ENCODE peak calls at places on chromosomes 2 and 18, in nine cellular contexts. W is CD8-positive, alpha-beta memory T cell; N is ovary; C is WERI-Rb-1; D is fibroblast of lung; I is stomach; R is body of pancreas; Y is RWPE2; V is endodermal cell. E is an unnamed sample. For H3K36me3 and H3K27me3, the result is how much of the 10 kb centered on the place peaks cover.

GRCh38 chr18:58231930-58232329 is 187.9 kb downstream of the NEDD4L start:
- DNase-seq in W (no peak), N (no peak), C (no peak), D (no peak), I (peak), R (peak), Y (no peak), V (no peak), E (no peak)

GRCh38 chr2:68319397-68320117 is at the start of gene CNRIP1:
- DNase-seq in W (no peak), N (peak), C (peak), D (peak), I (peak), R (peak), Y (peak), V (peak), E (peak)

GRCh38 chr18:7926526-7926925 is 359.4 kb downstream of the PTPRM start:
- DNase-seq in W (no peak), N (no peak), C (peak), D (no peak), I (peak), R (peak), Y (no peak), V (peak), E (peak)

GRCh38 chr2:144147356-144147755 is 372.6 kb downstream of the ZEB2 start:
- DNase-seq in W (no peak), N (no peak), C (no peak), D (no peak), I (no peak), R (no peak), Y (no peak), V (no peak), E (no peak)

GRCh38 chr2:121356058-121356640 is 71.1 kb upstream of the TFCP2L1 start:
- DNase-seq in W (no peak), N (no peak), C (peak), D (peak), I (peak), R (peak), Y (no peak), V (peak), E (peak)

GRCh38 chr2:9327873-9328352 is 95.4 kb downstream of the ITGB1BP1 start:
- DNase-seq in W (no peak), N (no peak), C (no peak), D (peak), I (no peak), R (no peak), Y (no peak), V (no peak), E (no peak)

GRCh38 chr2:131146255-131146654 is 41.1 kb downstream of the PLEKHB2 start:
- DNase-seq in W (no peak), N (no peak), C (no peak), D (no peak), I (no peak), R (no peak), Y (no peak), V (no peak), E (no peak)

GRCh38 chr2:234420406-234420805 is 76.5 kb downstream of the ARL4C start:
- DNase-seq in W (peak), N (no peak), C (no peak), D (peak), I (no peak), R (no peak), Y (no peak), V (no peak), E (no peak)

GRCh38 chr2:190722825-190723224 is 73.9 kb downstream of the NAB1 start:
- DNase-seq in W (no peak), N (no peak), C (no peak), D (no peak), I (no peak), R (no peak), Y (no peak), V (no peak), E (no peak)

GRCh38 chr2:74991977-74992376 is 33.5 kb downstream of the POLE4 start:
- DNase-seq in W (no peak), N (no peak), C (no peak), D (peak), I (no peak), R (no peak), Y (no peak), V (no peak), E (no peak)

GRCh38 chr18:79904357-79905147 is 46.9 kb downstream of the SLC66A2 start:
- DNase-seq in W (no peak), N (no peak), C (peak), D (no peak), I (no peak), R (no peak), Y (peak), V (no peak), E (peak)

GRCh38 chr2:8193686-8194615 is 487.9 kb upstream of the ID2 start:
- DNase-seq in W (no peak), N (no peak), C (peak), D (no peak), I (no peak), R (no peak), Y (no peak), V (peak), E (peak)

GRCh38 chr2:10297950-10298349 is 4.8 kb upstream of the HPCAL1 start:
- DNase-seq in W (no peak), N (no peak), C (no peak), D (peak), I (peak), R (no peak), Y (no peak), V (no peak), E (no peak)

GRCh38 chr18:1805526-1805925 is 765.8 kb downstream of the METTL4 start:
- DNase-seq in W (no peak), N (no peak), C (no peak), D (no peak), I (no peak), R (no peak), Y (no peak), V (no peak), E (no peak)

GRCh38 chr2:134206573-134206972 is 47.3 kb upstream of the MGAT5 start:
- DNase-seq in W (no peak), N (no peak), C (no peak), D (peak), I (peak), R (peak), Y (no peak), V (no peak), E (no peak)

GRCh38 chr2:23616630-23617029 is 231.7 kb downstream of the KLHL29 start:
- DNase-seq in W (no peak), N (peak), C (no peak), D (no peak), I (no peak), R (no peak), Y (no peak), V (no peak), E (no peak)

GRCh38 chr2:60486067-60486466 is 67.4 kb downstream of the BCL11A start:
- DNase-seq in W (no peak), N (no peak), C (no peak), D (no peak), I (no peak), R (no peak), Y (no peak), V (peak), E (no peak)

GRCh38 chr18:44742741-44743311 is 62.1 kb downstream of the SETBP1 start:
- DNase-seq in W (no peak), N (peak), C (peak), D (peak), I (no peak), R (peak), Y (no peak), V (no peak), E (peak)

GRCh38 chr2:59184281-59185020 is 943.3 kb upstream of the FANCL start:
- DNase-seq in W (no peak), N (no peak), C (no peak), D (peak), I (no peak), R (no peak), Y (no peak), V (no peak), E (no peak)

GRCh38 chr18:66749030-66749429 is 145.1 kb upstream of the CDH19 start:
- DNase-seq in W (no peak), N (no peak), C (no peak), D (no peak), I (no peak), R (no peak), Y (no peak), V (no peak), E (no peak)

GRCh38 chr2:215277942-215278341 is 33.9 kb upstream of the ATIC start:
- DNase-seq in W (no peak), N (no peak), C (no peak), D (no peak), I (no peak), R (no peak), Y (no peak), V (no peak), E (no peak)

GRCh38 chr18:28175047-28175929 is 1.6 kb downstream of the CDH2 start:
- DNase-seq in W (no peak), N (peak), C (peak), D (no peak), I (peak), R (no peak), Y (no peak), V (peak), E (peak)

GRCh38 chr2:226423498-226423960 is 376.1 kb downstream of the IRS1 start:
- DNase-seq in W (peak), N (no peak), C (no peak), D (peak), I (peak), R (peak), Y (no peak), V (peak), E (no peak)

DNA sequence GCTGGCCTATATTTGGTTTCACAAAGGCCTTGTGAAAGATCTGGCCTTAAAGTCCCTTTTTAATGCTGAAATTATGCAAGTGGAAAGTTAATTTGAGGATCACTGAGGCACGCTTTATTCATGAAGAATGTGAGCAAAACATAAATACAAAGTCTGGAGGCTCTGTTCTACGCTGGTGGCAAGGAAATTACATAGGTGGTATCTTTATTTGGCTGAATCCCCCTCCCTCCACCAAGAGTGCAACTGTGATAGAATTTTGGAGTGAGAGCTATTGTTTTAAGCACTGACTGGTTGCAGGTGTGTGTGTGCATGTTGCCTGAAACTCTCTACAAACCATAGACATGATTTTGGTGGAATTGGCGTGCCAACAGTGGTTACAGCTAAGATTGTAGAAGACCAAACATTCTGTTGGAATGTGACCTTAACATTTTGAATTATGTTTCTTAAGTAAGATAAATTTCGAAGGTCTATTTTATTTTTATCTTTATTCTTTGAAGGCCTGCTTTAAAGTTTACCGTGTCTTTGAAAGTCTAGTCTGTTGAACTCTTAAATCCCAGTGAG is 114.3 kb downstream of the SPTBN1 start:
- DNase-seq in W (no peak), N (no peak), C (no peak), D (no peak), I (no peak), R (no peak), Y (no peak), V (no peak), E (no peak)
- H3K4me3 ChIP-seq in W (peak), N (no peak), C (no peak), D (no peak), I (no peak), R (no peak), Y (no peak), V (no peak), E (no peak)

GRCh38 chr2:206774871-206775270 is 9.5 kb downstream of the FASTKD2 start:
- DNase-seq in W (no peak), N (no peak), C (no peak), D (no peak), I (no peak), R (no peak), Y (no peak), V (no peak), E (no peak)
- H3K36me3 ChIP-seq in W (under half), N (under half), C (half or more), D (under half), I (under half), R (under half), Y (half or more), V (half or more), E (under half)

GRCh38 chr2:176063958-176064357 is 19.8 kb downstream of the EVX2 start:
- DNase-seq in W (no peak), N (no peak), C (peak), D (no peak), I (no peak), R (no peak), Y (no peak), V (no peak), E (no peak)
- H3K27me3 ChIP-seq in W (under half), N (under half), C (under half), D (under half), I (half or more), R (under half), Y (under half), V (under half), E (under half)

DNA sequence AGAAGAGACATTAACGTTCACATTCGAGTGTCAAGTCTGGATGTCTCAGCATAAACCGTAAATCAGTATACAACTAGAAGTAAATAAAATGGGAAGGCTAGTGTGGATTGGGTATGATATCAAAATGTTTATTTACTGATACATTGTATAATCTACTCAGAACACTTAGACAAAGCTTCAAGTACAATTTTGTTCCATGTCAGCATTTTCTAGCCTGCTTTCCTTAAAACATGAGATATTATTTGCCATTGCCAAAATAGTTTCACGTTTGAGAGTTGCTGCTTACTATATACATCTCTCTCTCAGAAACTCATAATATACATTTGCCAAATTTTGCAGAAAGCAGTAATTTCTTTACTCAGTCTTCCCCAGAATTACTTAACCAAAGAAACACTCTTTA is 237.5 kb downstream of the IKZF2 start:
- DNase-seq in W (no peak), N (no peak), C (no peak), D (no peak), I (no peak), R (no peak), Y (no peak), V (no peak), E (no peak)
- H3K4me3 ChIP-seq in W (no peak), N (no peak), C (no peak), D (no peak), I (no peak), R (no peak), Y (no peak), V (no peak), E (no peak)

DNA sequence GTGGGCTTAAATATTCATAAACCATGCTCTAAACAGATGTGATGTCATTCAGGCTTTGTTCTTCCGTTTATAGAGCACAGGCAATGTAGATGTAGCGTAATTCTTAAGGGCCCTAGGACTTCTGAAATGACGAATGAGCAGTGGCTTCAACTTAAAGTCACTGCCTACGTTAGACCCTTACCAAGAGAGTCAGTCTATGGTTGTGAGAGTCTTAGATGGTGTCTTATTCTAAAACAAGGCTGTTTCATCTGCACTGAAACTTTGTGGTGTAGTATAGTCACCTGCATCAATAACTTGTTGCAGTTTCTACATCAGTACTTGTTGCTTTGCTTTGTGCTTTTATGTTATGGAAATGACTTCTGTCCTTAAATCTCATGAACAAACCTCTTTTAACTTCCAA is 56.0 kb downstream of the PIK3C3 start:
- DNase-seq in W (no peak), N (no peak), C (no peak), D (no peak), I (no peak), R (no peak), Y (no peak), V (no peak), E (no peak)
- H3K36me3 ChIP-seq in W (under half), N (under half), C (under half), D (under half), I (under half), R (under half), Y (under half), V (under half), E (under half)

DNA sequence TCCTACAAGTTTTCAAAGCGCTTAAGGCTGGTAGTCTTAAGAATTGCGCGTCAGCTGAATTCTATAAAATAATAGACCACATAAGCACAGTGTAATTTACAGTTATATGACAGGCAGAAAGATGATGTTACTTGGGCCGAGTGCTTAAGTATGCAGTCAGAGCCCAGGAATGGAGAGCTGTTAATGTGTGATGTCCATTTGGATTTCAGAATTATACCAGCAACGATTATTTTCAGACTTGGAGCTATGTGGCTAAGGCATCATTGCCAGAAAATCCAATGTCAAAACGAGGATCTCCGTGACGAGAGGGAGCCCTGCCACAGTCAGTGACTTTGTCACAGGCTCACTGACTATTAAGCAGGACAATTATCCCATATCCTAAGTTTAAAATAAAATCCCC is 3.4 kb downstream of the KLF7 start:
- DNase-seq in W (no peak), N (no peak), C (no peak), D (peak), I (no peak), R (no peak), Y (no peak), V (no peak), E (no peak)
- H3K27me3 ChIP-seq in W (under half), N (under half), C (under half), D (under half), I (under half), R (under half), Y (under half), V (under half), E (under half)

GRCh38 chr2:46333912-46334311 is 36.7 kb downstream of the EPAS1 start:
- DNase-seq in W (no peak), N (no peak), C (no peak), D (no peak), I (no peak), R (no peak), Y (no peak), V (no peak), E (no peak)
- H3K4me3 ChIP-seq in W (no peak), N (no peak), C (no peak), D (no peak), I (no peak), R (no peak), Y (no peak), V (no peak), E (no peak)

GRCh38 chr2:100135415-100135814 is 7.0 kb downstream of the AFF3 start:
- DNase-seq in W (no peak), N (no peak), C (no peak), D (no peak), I (no peak), R (no peak), Y (no peak), V (no peak), E (no peak)

GRCh38 chr2:100139114-100139513 is 3.3 kb downstream of the AFF3 start:
- DNase-seq in W (no peak), N (no peak), C (no peak), D (no peak), I (no peak), R (no peak), Y (no peak), V (no peak), E (no peak)

GRCh38 chr2:100137877-100138570 is 4.4 kb downstream of the AFF3 start:
- DNase-seq in W (no peak), N (no peak), C (no peak), D (no peak), I (peak), R (no peak), Y (no peak), V (no peak), E (no peak)

GRCh38 chr2:100137318-100137717 is 5.1 kb downstream of the AFF3 start:
- DNase-seq in W (no peak), N (no peak), C (no peak), D (no peak), I (no peak), R (no peak), Y (no peak), V (peak), E (no peak)

DNA sequence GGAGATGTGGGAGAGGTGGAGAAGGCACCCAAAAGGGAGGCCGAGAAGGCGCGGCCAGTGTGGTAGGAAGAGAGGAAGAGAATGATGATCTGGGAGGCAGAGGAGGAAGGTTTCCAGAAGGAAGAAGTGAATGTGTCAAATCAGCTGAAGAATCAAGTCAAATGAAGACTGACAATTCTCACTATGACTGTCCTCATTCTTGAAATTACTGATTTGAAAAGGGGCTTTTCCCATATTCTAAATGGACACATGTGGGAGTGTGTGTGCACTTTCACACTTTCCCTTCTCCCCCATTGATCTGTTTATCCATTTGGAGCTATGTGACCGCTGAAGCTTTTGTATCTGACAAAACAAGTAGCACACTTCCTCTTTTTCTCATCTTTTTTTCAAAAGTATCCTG is 6.1 kb downstream of the AFF3 start:
- DNase-seq in W (no peak), N (no peak), C (no peak), D (no peak), I (no peak), R (no peak), Y (no peak), V (no peak), E (no peak)
- H3K36me3 ChIP-seq in W (under half), N (under half), C (under half), D (under half), I (under half), R (under half), Y (under half), V (under half), E (under half)

E was measured in H7.